ENCODE peak calls at places on chromosome 22, in six cellular contexts. F is CD4-positive, CD25-positive, alpha-beta regulatory T cell; W is AG04450; P is activated CD8-positive, alpha-beta memory T cell treated with anti-CD3 and anti-CD28 coated beads, Interleukin-2, amount 50 U/mL, for 4 hours; M is SW480; X is NCI-H1930. C is an unnamed sample.
A peak's percentile ranks its signal among the peaks of the same experiment; 100 is the strongest.

GRCh38 chr22:39303892-39304671 is 15.3 kb downstream of the RPL3 start:
- DNase-seq in F (no peak), W (no peak), P (no peak), M (no peak), X (no peak), C (no peak)

GRCh38 chr22:19463491-19464469 is 15.2 kb downstream of the UFD1 start:
- DNase-seq in F (no peak), W (peak; percentile 24), P (no peak), M (no peak), X (no peak), C (no peak)

GRCh38 chr22:23405366-23405851 is 174.7 kb downstream of the IGLL1 start:
- DNase-seq in F (no peak), W (no peak), P (no peak), M (no peak), X (no peak), C (no peak)

GRCh38 chr22:23007823-23008222 is 62.5 kb upstream of the GNAZ start:
- DNase-seq in F (no peak), W (no peak), P (no peak), M (no peak), X (no peak), C (no peak)

GRCh38 chr22:44658371-44658953 is 43.5 kb upstream of the PRR5 start:
- DNase-seq in F (no peak), W (no peak), P (no peak), M (no peak), X (no peak), C (peak; percentile 66)

GRCh38 chr22:17903564-17904295 is 120.6 kb downstream of the MICAL3 start:
- DNase-seq in F (no peak), W (no peak), P (no peak), M (no peak), X (no peak), C (peak; percentile 70)

GRCh38 chr22:19811811-19812771 is 42.6 kb downstream of the GNB1L start:
- DNase-seq in F (no peak), W (no peak), P (peak; percentile 11), M (no peak), X (no peak), C (no peak)

GRCh38 chr22:46180370-46181137 is 30.2 kb downstream of the PPARA start:
- DNase-seq in F (no peak), W (no peak), P (no peak), M (no peak), X (no peak), C (no peak)

GRCh38 chr22:38097058-38097457 is 13.1 kb upstream of the SLC16A8 start:
- DNase-seq in F (no peak), W (no peak), P (no peak), M (no peak), X (no peak), C (no peak)

GRCh38 chr22:28855355-28856094 is 27.8 kb upstream of the ZNRF3 start:
- DNase-seq in F (peak; percentile 56), W (peak; percentile 58), P (peak; percentile 34), M (peak; percentile 69), X (peak; percentile 54), C (peak; percentile 41)

GRCh38 chr22:46825145-46825544 is 62.7 kb downstream of the TBC1D22A start:
- DNase-seq in F (no peak), W (no peak), P (no peak), M (no peak), X (no peak), C (no peak)

GRCh38 chr22:29306175-29306829 is at the start of gene GAS2L1:
- DNase-seq in F (no peak), W (peak; percentile 33), P (peak; percentile 38), M (peak; percentile 72), X (peak; percentile 55), C (no peak)

C was measured in retinal pigment epithelial cell.